ENCODE peak calls at places on chromosomes 2 and 18, in five cellular contexts. L is skeletal muscle cell; J is nephron progenitor cell; K is sciatic nerve; G is stimulated activated CD4-positive, alpha-beta T cell treated with anti-CD3 and anti-CD28 coated beads, Interleukin-12 subunit alpha, Interleukin-12 subunit beta, amount 100 ng/mL, for 24 hours. Y is an unnamed sample.
A peak's percentile ranks its signal among the peaks of the same experiment; 100 is the strongest.

GRCh38 chr2:100242416-100242815 is 79.9 kb downstream of the LONRF2 start:
- DNase-seq in K (no peak), G (no peak), L (no peak), J (no peak), Y (no peak)

GRCh38 chr18:43620936-43621335 is 343.6 kb upstream of the SYT4 start:
- DNase-seq in K (no peak), G (no peak), J (peak; percentile 5), L (no peak), Y (no peak)

GRCh38 chr2:112684415-112684775 is 36.4 kb upstream of the NT5DC4 start:
- DNase-seq in L (no peak), J (no peak), K (no peak), G (no peak), Y (no peak)

GRCh38 chr2:127612111-127612822 is 33.7 kb upstream of the GPR17 start:
- DNase-seq in L (no peak), G (no peak), J (no peak), K (peak; percentile 26), Y (no peak)

GRCh38 chr2:149800624-149801220 is 213.1 kb upstream of the MMADHC start:
- DNase-seq in K (no peak), G (no peak), L (no peak), J (no peak), Y (no peak)

GRCh38 chr2:5834491-5834890 is 142.3 kb downstream of the SOX11 start:
- DNase-seq in G (no peak), L (no peak), J (no peak), K (no peak), Y (no peak)

GRCh38 chr18:23538870-23539269 is 35.6 kb downstream of the RMC1 start:
- DNase-seq in L (no peak), G (no peak), K (no peak), J (no peak), Y (no peak)

GRCh38 chr2:215601990-215602721 is 166.3 kb upstream of the FN1 start:
- DNase-seq in J (no peak), L (peak; percentile 55), K (no peak), G (no peak), Y (no peak)

GRCh38 chr2:69509011-69509749 is 71.9 kb upstream of the NFU1 start:
- DNase-seq in K (no peak), L (peak; percentile 16), J (no peak), G (no peak), Y (no peak)

GRCh38 chr2:203689424-203690109 is 16.9 kb upstream of the CD28 start:
- DNase-seq in J (no peak), L (no peak), K (no peak), G (no peak), Y (no peak)

GRCh38 chr2:224513991-224514390 is 71.2 kb downstream of the CUL3 start:
- DNase-seq in J (no peak), G (no peak), K (no peak), L (no peak), Y (no peak)

GRCh38 chr2:192140236-192140839 is 54.4 kb downstream of the TMEFF2 start:
- DNase-seq in G (no peak), K (no peak), L (no peak), J (no peak), Y (no peak)

GRCh38 chr2:43524180-43524965 is 71.5 kb downstream of the THADA start:
- DNase-seq in J (no peak), K (no peak), L (no peak), G (no peak), Y (no peak)

GRCh38 chr18:48031641-48032040 is 101.2 kb upstream of the SMAD2 start:
- DNase-seq in K (peak; percentile 51), G (no peak), L (no peak), J (no peak), Y (no peak)

Y was measured in brain pericyte.